ENCODE peak calls at places on chromosomes 16 and 17, in five cellular contexts. X is cardiac fibroblast; Z is neural crest cell; T is fibroblast of pulmonary artery; F is effector CD4-positive, alpha-beta T cell. S is an unnamed sample.
A peak's percentile ranks its signal among the peaks of the same experiment; 100 is the strongest.

GRCh38 chr17:39675390-39676082 is 7.3 kb downstream of the PNMT start:
- DNase-seq in X (no peak), Z (no peak), T (no peak), F (no peak), S (no peak)

GRCh38 chr17:30278032-30278431 is 13.7 kb downstream of the BLMH start:
- DNase-seq in X (peak; percentile 85), Z (no peak), T (peak; percentile 84), F (no peak), S (peak; percentile 77)

GRCh38 chr17:65185060-65185459 is 47.9 kb downstream of the RGS9 start:
- DNase-seq in X (no peak), Z (no peak), T (no peak), F (no peak), S (peak; percentile 34)

GRCh38 chr17:4140125-4140524 is 2.7 kb downstream of the ZZEF1 start:
- DNase-seq in X (no peak), Z (no peak), T (no peak), F (no peak), S (no peak)

GRCh38 chr16:22323173-22323997 is 26.2 kb downstream of the POLR3E start:
- DNase-seq in X (no peak), Z (no peak), T (no peak), F (no peak), S (no peak)

GRCh38 chr16:22353188-22353919 is 21.1 kb downstream of the CDR2 start:
- DNase-seq in X (peak; percentile 74), Z (no peak), T (peak; percentile 80), F (no peak), S (peak; percentile 59)

GRCh38 chr16:84916156-84916555 is 95.2 kb downstream of the ZDHHC7 start:
- DNase-seq in X (no peak), Z (no peak), T (no peak), F (no peak), S (no peak)

GRCh38 chr17:40646791-40647548 is 648 bp downstream of the SMARCE1 start:
- DNase-seq in X (peak; percentile 63), Z (peak; percentile 32), T (peak; percentile 49), F (no peak), S (peak; percentile 72)

GRCh38 chr17:58417300-58418092 is at the start of gene RNF43:
- DNase-seq in X (peak; percentile 88), Z (peak; percentile 70), T (peak; percentile 85), F (peak; percentile 80), S (peak; percentile 97)

GRCh38 chr17:412211-413015 is 59.8 kb upstream of the RPH3AL start:
- DNase-seq in X (peak; percentile 78), Z (peak; percentile 45), T (peak; percentile 75), F (peak; percentile 61), S (peak; percentile 79)

GRCh38 chr17:29615048-29615385 is 7.7 kb downstream of the CORO6 start:
- DNase-seq in X (no peak), Z (no peak), T (no peak), F (peak; percentile 48), S (peak; percentile 29)

GRCh38 chr17:32755045-32755805 is 121.7 kb downstream of the MYO1D start:
- DNase-seq in X (peak; percentile 81), Z (no peak), T (peak; percentile 86), F (no peak), S (peak; percentile 83)

GRCh38 chr17:64250211-64250835 is 12.7 kb downstream of the TEX2 start:
- DNase-seq in X (no peak), Z (no peak), T (no peak), F (no peak), S (peak; percentile 66)

GRCh38 chr16:12350945-12351344 is 374.4 kb downstream of the SNX29 start:
- DNase-seq in X (no peak), Z (no peak), T (no peak), F (no peak), S (no peak)

GRCh38 chr16:83925957-83926725 is 26.9 kb upstream of the OSGIN1 start:
- DNase-seq in X (no peak), Z (no peak), T (no peak), F (no peak), S (no peak)

GRCh38 chr17:72515291-72516065 is 394.7 kb downstream of the SOX9 start:
- DNase-seq in X (peak; percentile 82), Z (no peak), T (peak; percentile 69), F (no peak), S (peak; percentile 76)

GRCh38 chr16:57736419-57737281 is 1.1 kb downstream of the KATNB1 start:
- DNase-seq in X (peak; percentile 78), Z (no peak), T (peak; percentile 82), F (peak; percentile 24), S (peak; percentile 88)

GRCh38 chr16:84699147-84699711 is 571 bp upstream of the USP10 start:
- DNase-seq in X (no peak), Z (no peak), T (no peak), F (no peak), S (no peak)

GRCh38 chr17:81412490-81413093 is 17.3 kb downstream of the BAHCC1 start:
- DNase-seq in X (peak; percentile 66), Z (no peak), T (peak; percentile 73), F (no peak), S (peak; percentile 89)

GRCh38 chr17:64063088-64063487 is 42.7 kb upstream of the ICAM2 start:
- DNase-seq in X (no peak), Z (no peak), T (no peak), F (no peak), S (no peak)

GRCh38 chr17:79986441-79987186 is 49.1 kb downstream of the TBC1D16 start:
- DNase-seq in X (peak; percentile 62), Z (no peak), T (peak; percentile 38), F (no peak), S (peak; percentile 67)

GRCh38 chr16:89360760-89361435 is 129.5 kb downstream of the ANKRD11 start:
- DNase-seq in X (no peak), Z (no peak), T (no peak), F (peak; percentile 65), S (no peak)

GRCh38 chr17:77042688-77043330 is 98.0 kb upstream of the SEC14L1 start:
- DNase-seq in X (no peak), Z (no peak), T (no peak), F (no peak), S (peak; percentile 39)

GRCh38 chr17:15119928-15120327 is 145.2 kb downstream of the PMP22 start:
- DNase-seq in X (no peak), Z (no peak), T (no peak), F (no peak), S (no peak)